ENCODE peak calls at places on chromosomes 1 and 21, in four cellular contexts. Z is stimulated activated CD4-positive, alpha-beta T cell treated with anti-CD3 and anti-CD28 coated beads, Interleukin-12 subunit alpha, Interleukin-12 subunit beta, amount 100 ng/mL, for 24 hours; R is HTR-8/SVneo; V is COR-L47. L is an unnamed sample.

GRCh38 chr1:172089768-172090510 is 248.6 kb downstream of the DNM3 start:
- DNase-seq in Z (peak), V (peak), R (peak), L (peak)

GRCh38 chr1:109618614-109619404 is 607 bp downstream of the GNAT2 start:
- DNase-seq in V (no peak), R (no peak), Z (no peak), L (no peak)

GRCh38 chr1:28436211-28436769 is 66.8 kb downstream of the PHACTR4 start:
- DNase-seq in R (no peak), V (no peak), Z (no peak), L (no peak)

GRCh38 chr1:161440312-161440894 is 64.9 kb upstream of the FCGR2A start:
- DNase-seq in V (no peak), Z (peak), R (peak), L (peak)

GRCh38 chr1:10787274-10787673 is 9.2 kb downstream of the CASZ1 start:
- DNase-seq in V (peak), Z (no peak), R (no peak), L (no peak)

GRCh38 chr21:39849014-39849655 is 18.1 kb upstream of the PCP4 start:
- DNase-seq in V (no peak), Z (no peak), R (no peak), L (no peak)

GRCh38 chr1:114154146-114154962 is 685 bp upstream of the SYT6 start:
- DNase-seq in V (peak), R (no peak), Z (no peak), L (no peak)

GRCh38 chr1:66571789-66572188 is 37.8 kb downstream of the SGIP1 start:
- DNase-seq in Z (no peak), R (no peak), V (no peak), L (no peak)

GRCh38 chr1:31154000-31154631 is 85.6 kb downstream of the NKAIN1 start:
- DNase-seq in Z (no peak), R (no peak), V (no peak), L (no peak)

GRCh38 chr1:244362481-244362880 is 89.2 kb downstream of the ADSS2 start:
- DNase-seq in Z (no peak), V (no peak), R (no peak), L (no peak)

GRCh38 chr1:213268221-213268620 is 217.2 kb downstream of the RPS6KC1 start:
- DNase-seq in R (peak), Z (no peak), V (no peak), L (no peak)

GRCh38 chr1:167722152-167722869 is 529 bp downstream of the MPZL1 start:
- DNase-seq in R (peak), V (peak), Z (peak), L (no peak)

GRCh38 chr1:200379431-200379755 is 30.4 kb downstream of the ZNF281 start:
- DNase-seq in Z (no peak), V (no peak), R (peak), L (no peak)

GRCh38 chr1:204283711-204284651 is 70.2 kb upstream of the GOLT1A start:
- DNase-seq in Z (no peak), V (no peak), R (no peak), L (no peak)

GRCh38 chr1:39949891-39950290 is 5.1 kb upstream of the MFSD2A start:
- DNase-seq in R (no peak), V (no peak), Z (no peak), L (no peak)

GRCh38 chr1:205013683-205014367 is 29.2 kb upstream of the CNTN2 start:
- DNase-seq in Z (no peak), R (no peak), V (peak), L (no peak)

GRCh38 chr1:181159451-181160151 is 71.1 kb downstream of the IER5 start:
- DNase-seq in V (no peak), R (peak), Z (peak), L (no peak)

GRCh38 chr1:29122987-29123870 is 474 bp downstream of the TMEM200B start:
- DNase-seq in R (no peak), Z (no peak), V (no peak), L (peak)

GRCh38 chr1:98949606-98950005 is 55.1 kb downstream of the PLPPR5 start:
- DNase-seq in V (no peak), Z (no peak), R (no peak), L (no peak)

GRCh38 chr1:69146303-69146702 is 421.4 kb upstream of the LRRC7 start:
- DNase-seq in Z (no peak), R (no peak), V (no peak), L (no peak)

GRCh38 chr1:171188388-171189266 is 3.5 kb downstream of the FMO2 start:
- DNase-seq in V (peak), Z (peak), R (peak), L (peak)

GRCh38 chr1:43978264-43978550 is 803 bp upstream of the B4GALT2 start:
- DNase-seq in Z (no peak), V (no peak), R (no peak), L (no peak)

GRCh38 chr1:18820791-18821641 is 38.4 kb downstream of the TAS1R2 start:
- DNase-seq in R (peak), V (peak), Z (peak), L (peak)

GRCh38 chr1:89274431-89274857 is 1.8 kb upstream of the GBP5 start:
- DNase-seq in R (no peak), V (no peak), Z (no peak), L (no peak)

GRCh38 chr1:30331415-30332065 is 391.8 kb downstream of the MATN1 start:
- DNase-seq in Z (no peak), V (no peak), R (no peak), L (no peak)

GRCh38 chr1:91712981-91713841 is 172.7 kb downstream of the TGFBR3 start:
- DNase-seq in V (no peak), R (no peak), Z (peak), L (peak)

GRCh38 chr1:234926574-234927311 is 201.9 kb downstream of the TOMM20 start:
- DNase-seq in Z (peak), V (no peak), R (no peak), L (no peak)

GRCh38 chr1:209667103-209667502 is 8.1 kb upstream of the G0S2 start:
- DNase-seq in V (no peak), R (no peak), Z (no peak), L (no peak)

GRCh38 chr1:245056913-245057312 is 97.9 kb upstream of the KIF26B start:
- DNase-seq in R (no peak), V (no peak), Z (no peak), L (no peak)

GRCh38 chr1:226964611-226965486 is 24.8 kb downstream of the COQ8A start:
- DNase-seq in R (no peak), Z (no peak), V (no peak), L (no peak)

GRCh38 chr1:175126347-175126746 is 58.7 kb downstream of the TNN start:
- DNase-seq in R (no peak), V (no peak), Z (no peak), L (no peak)

GRCh38 chr1:198833706-198834497 is 195.1 kb downstream of the PTPRC start:
- DNase-seq in V (no peak), R (no peak), Z (no peak), L (no peak)

GRCh38 chr1:233256789-233257188 is 38.7 kb downstream of the PCNX2 start:
- DNase-seq in V (no peak), Z (no peak), R (no peak), L (no peak)

L was measured in left ventricle myocardium superior.